ENCODE peak calls at places on chromosomes 2 and 18, in seven cellular contexts. One of them, this sample, is unnamed. For H3K36me3, the result is how much of the 10 kb centered on the place peaks cover.

GRCh38 chr2:126634273-126634861 is 21.6 kb upstream of the GYPC start:
- DNase-seq in upper lobe of right lung: no peak
- DNase-seq in PC-9: no peak
- DNase-seq in BE2C: peak
- DNase-seq in neural progenitor cell: peak
- DNase-seq in aorta: no peak
- DNase-seq in hepatocyte: peak
- DNase-seq in this sample: peak

GRCh38 chr18:22188551-22189267 is 19.3 kb downstream of the GATA6 start:
- DNase-seq in upper lobe of right lung: no peak
- DNase-seq in PC-9: no peak
- DNase-seq in BE2C: no peak
- DNase-seq in neural progenitor cell: no peak
- DNase-seq in aorta: no peak
- DNase-seq in hepatocyte: no peak
- DNase-seq in this sample: no peak

GRCh38 chr2:200828572-200829257 is 17.0 kb downstream of the BZW1 start:
- DNase-seq in upper lobe of right lung: no peak
- DNase-seq in PC-9: no peak
- DNase-seq in BE2C: no peak
- DNase-seq in neural progenitor cell: no peak
- DNase-seq in aorta: no peak
- DNase-seq in hepatocyte: no peak
- DNase-seq in this sample: no peak

GRCh38 chr18:72673242-72673641 is 129.1 kb upstream of the CBLN2 start:
- DNase-seq in upper lobe of right lung: no peak
- DNase-seq in PC-9: no peak
- DNase-seq in BE2C: no peak
- DNase-seq in neural progenitor cell: no peak
- DNase-seq in aorta: no peak
- DNase-seq in hepatocyte: no peak
- DNase-seq in this sample: no peak

GRCh38 chr18:75265255-75265654 is 54.7 kb downstream of the TSHZ1 start:
- DNase-seq in upper lobe of right lung: no peak
- DNase-seq in PC-9: no peak
- DNase-seq in BE2C: no peak
- DNase-seq in neural progenitor cell: no peak
- DNase-seq in aorta: no peak
- DNase-seq in hepatocyte: no peak
- DNase-seq in this sample: no peak

GRCh38 chr18:42760290-42760689 is 355.2 kb downstream of the RIT2 start:
- DNase-seq in upper lobe of right lung: no peak
- DNase-seq in PC-9: no peak
- DNase-seq in BE2C: no peak
- DNase-seq in neural progenitor cell: no peak
- DNase-seq in aorta: no peak
- DNase-seq in hepatocyte: no peak
- DNase-seq in this sample: no peak

GRCh38 chr2:37318401-37318800 is 6.2 kb downstream of the PRKD3 start:
- DNase-seq in upper lobe of right lung: no peak
- DNase-seq in PC-9: no peak
- DNase-seq in BE2C: no peak
- DNase-seq in neural progenitor cell: no peak
- DNase-seq in aorta: no peak
- DNase-seq in hepatocyte: peak
- DNase-seq in this sample: no peak

GRCh38 chr2:105294046-105294445 is 35.5 kb downstream of the TGFBRAP1 start:
- DNase-seq in upper lobe of right lung: no peak
- DNase-seq in PC-9: no peak
- DNase-seq in BE2C: no peak
- DNase-seq in neural progenitor cell: no peak
- DNase-seq in aorta: no peak
- DNase-seq in hepatocyte: no peak
- DNase-seq in this sample: no peak

GRCh38 chr2:180707867-180708205 is 272.6 kb upstream of the UBE2E3 start:
- DNase-seq in upper lobe of right lung: no peak
- DNase-seq in PC-9: peak
- DNase-seq in BE2C: no peak
- DNase-seq in neural progenitor cell: peak
- DNase-seq in aorta: no peak
- DNase-seq in hepatocyte: peak
- DNase-seq in this sample: no peak

GRCh38 chr2:163626208-163626607 is 109.6 kb downstream of the FIGN start:
- DNase-seq in upper lobe of right lung: no peak
- DNase-seq in PC-9: peak
- DNase-seq in BE2C: no peak
- DNase-seq in neural progenitor cell: no peak
- DNase-seq in aorta: no peak
- DNase-seq in hepatocyte: no peak
- DNase-seq in this sample: no peak

GRCh38 chr2:241912021-241912555 is 42.6 kb downstream of the RTP5 start:
- DNase-seq in upper lobe of right lung: peak
- DNase-seq in PC-9: peak
- DNase-seq in BE2C: no peak
- DNase-seq in neural progenitor cell: no peak
- DNase-seq in aorta: no peak
- DNase-seq in hepatocyte: no peak
- DNase-seq in this sample: peak

GRCh38 chr2:112754562-112754961 is 9.8 kb downstream of the CKAP2L start:
- DNase-seq in upper lobe of right lung: no peak
- DNase-seq in PC-9: no peak
- DNase-seq in BE2C: no peak
- DNase-seq in neural progenitor cell: no peak
- DNase-seq in aorta: no peak
- DNase-seq in hepatocyte: no peak
- DNase-seq in this sample: no peak

GRCh38 chr2:112755444-112755843 is 9.0 kb downstream of the CKAP2L start:
- DNase-seq in upper lobe of right lung: no peak
- DNase-seq in PC-9: no peak
- DNase-seq in BE2C: no peak
- DNase-seq in neural progenitor cell: no peak
- DNase-seq in aorta: no peak
- DNase-seq in hepatocyte: no peak
- DNase-seq in this sample: no peak

GRCh38 chr2:112757265-112757664 is 7.1 kb downstream of the CKAP2L start:
- DNase-seq in upper lobe of right lung: no peak
- DNase-seq in PC-9: no peak
- DNase-seq in BE2C: no peak
- DNase-seq in neural progenitor cell: no peak
- DNase-seq in aorta: no peak
- DNase-seq in hepatocyte: no peak
- DNase-seq in this sample: no peak

GRCh38 chr2:112758701-112759100 is 5.7 kb downstream of the CKAP2L start:
- DNase-seq in upper lobe of right lung: no peak
- DNase-seq in PC-9: no peak
- DNase-seq in BE2C: no peak
- DNase-seq in neural progenitor cell: no peak
- DNase-seq in aorta: no peak
- DNase-seq in hepatocyte: no peak
- DNase-seq in this sample: no peak

GRCh38 chr2:112756207-112756606 is 8.2 kb downstream of the CKAP2L start:
- DNase-seq in upper lobe of right lung: no peak
- DNase-seq in PC-9: no peak
- DNase-seq in BE2C: no peak
- DNase-seq in neural progenitor cell: no peak
- DNase-seq in aorta: no peak
- DNase-seq in hepatocyte: no peak
- DNase-seq in this sample: no peak
- H3K36me3 ChIP-seq in upper lobe of right lung: under half
- H3K36me3 ChIP-seq in PC-9: under half
- H3K36me3 ChIP-seq in BE2C: under half
- H3K36me3 ChIP-seq in neural progenitor cell: under half
- H3K36me3 ChIP-seq in aorta: under half
- H3K36me3 ChIP-seq in hepatocyte: under half
- H3K36me3 ChIP-seq in this sample: under half

DNA sequence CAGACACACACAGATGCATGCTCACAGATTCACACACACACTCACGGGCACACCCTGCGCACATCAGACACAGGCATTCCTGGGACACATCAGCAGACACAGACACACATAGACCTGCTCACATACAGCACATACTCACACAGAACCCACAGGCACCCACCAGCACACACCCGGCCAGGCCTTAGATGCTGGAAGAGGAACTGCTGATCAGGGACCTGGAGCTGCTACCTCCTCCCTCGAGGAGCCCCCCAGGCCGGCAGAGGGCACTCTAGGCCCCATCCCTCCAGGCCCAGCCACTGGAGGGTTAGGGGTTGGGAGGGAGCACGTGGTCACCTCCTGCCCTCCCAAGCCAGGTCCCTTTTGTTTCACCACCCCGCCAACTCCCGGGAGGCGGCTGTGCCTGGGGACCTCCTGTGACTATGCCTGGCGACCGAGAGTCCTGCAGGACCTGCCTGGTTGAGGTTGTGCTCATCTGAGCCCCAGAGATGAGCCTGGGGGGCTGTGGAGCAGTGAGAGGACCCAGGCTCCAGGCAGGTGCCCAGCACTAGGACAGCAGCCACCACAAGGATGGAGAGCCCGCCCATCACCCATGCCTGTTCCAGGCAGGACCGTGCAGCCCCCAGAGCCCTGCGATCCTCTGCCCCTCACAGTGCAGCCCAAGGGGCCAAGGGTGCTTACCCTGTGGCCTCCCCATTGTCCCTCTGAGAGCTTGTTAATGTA is 21.0 kb upstream of the PTMA start:
- DNase-seq in upper lobe of right lung: peak
- DNase-seq in PC-9: no peak
- DNase-seq in BE2C: peak
- DNase-seq in neural progenitor cell: peak
- DNase-seq in aorta: peak
- DNase-seq in hepatocyte: peak
- DNase-seq in this sample: peak
- H3K4me3 ChIP-seq in upper lobe of right lung: no peak
- H3K4me3 ChIP-seq in PC-9: no peak
- H3K4me3 ChIP-seq in BE2C: peak
- H3K4me3 ChIP-seq in neural progenitor cell: peak
- H3K4me3 ChIP-seq in aorta: no peak
- H3K4me3 ChIP-seq in hepatocyte: no peak
- H3K4me3 ChIP-seq in this sample: peak

GRCh38 chr2:73265298-73266060 is 18.8 kb downstream of the FBXO41 start:
- DNase-seq in upper lobe of right lung: peak
- DNase-seq in PC-9: no peak
- DNase-seq in BE2C: no peak
- DNase-seq in neural progenitor cell: no peak
- DNase-seq in aorta: no peak
- DNase-seq in hepatocyte: no peak
- DNase-seq in this sample: no peak
- H3K36me3 ChIP-seq in upper lobe of right lung: under half
- H3K36me3 ChIP-seq in PC-9: under half
- H3K36me3 ChIP-seq in BE2C: under half
- H3K36me3 ChIP-seq in neural progenitor cell: under half
- H3K36me3 ChIP-seq in aorta: under half
- H3K36me3 ChIP-seq in hepatocyte: under half
- H3K36me3 ChIP-seq in this sample: under half

GRCh38 chr2:182650704-182651103 is 65.4 kb upstream of the DNAJC10 start:
- DNase-seq in upper lobe of right lung: no peak
- DNase-seq in PC-9: peak
- DNase-seq in BE2C: no peak
- DNase-seq in neural progenitor cell: peak
- DNase-seq in aorta: no peak
- DNase-seq in hepatocyte: peak
- DNase-seq in this sample: no peak
- H3K4me3 ChIP-seq in upper lobe of right lung: no peak
- H3K4me3 ChIP-seq in PC-9: no peak
- H3K4me3 ChIP-seq in BE2C: no peak
- H3K4me3 ChIP-seq in neural progenitor cell: no peak
- H3K4me3 ChIP-seq in aorta: no peak
- H3K4me3 ChIP-seq in hepatocyte: no peak
- H3K4me3 ChIP-seq in this sample: no peak

GRCh38 chr2:26229595-26229994 is 14.8 kb downstream of the HADHA start:
- DNase-seq in upper lobe of right lung: no peak
- DNase-seq in PC-9: no peak
- DNase-seq in BE2C: no peak
- DNase-seq in neural progenitor cell: no peak
- DNase-seq in aorta: no peak
- DNase-seq in hepatocyte: no peak
- DNase-seq in this sample: no peak

GRCh38 chr2:26222976-26223375 is 21.5 kb downstream of the HADHA start:
- DNase-seq in upper lobe of right lung: no peak
- DNase-seq in PC-9: no peak
- DNase-seq in BE2C: no peak
- DNase-seq in neural progenitor cell: no peak
- DNase-seq in aorta: no peak
- DNase-seq in hepatocyte: no peak
- DNase-seq in this sample: no peak

GRCh38 chr2:26224095-26224494 is 20.3 kb downstream of the HADHA start:
- DNase-seq in upper lobe of right lung: no peak
- DNase-seq in PC-9: no peak
- DNase-seq in BE2C: no peak
- DNase-seq in neural progenitor cell: no peak
- DNase-seq in aorta: no peak
- DNase-seq in hepatocyte: no peak
- DNase-seq in this sample: no peak
- H3K36me3 ChIP-seq in upper lobe of right lung: half or more
- H3K36me3 ChIP-seq in PC-9: under half
- H3K36me3 ChIP-seq in BE2C: half or more
- H3K36me3 ChIP-seq in neural progenitor cell: under half
- H3K36me3 ChIP-seq in aorta: under half
- H3K36me3 ChIP-seq in hepatocyte: under half
- H3K36me3 ChIP-seq in this sample: under half

GRCh38 chr2:157440404-157441071 is 3.4 kb downstream of the CYTIP start:
- DNase-seq in upper lobe of right lung: no peak
- DNase-seq in PC-9: no peak
- DNase-seq in BE2C: no peak
- DNase-seq in neural progenitor cell: no peak
- DNase-seq in aorta: no peak
- DNase-seq in hepatocyte: no peak
- DNase-seq in this sample: no peak
- H3K4me3 ChIP-seq in upper lobe of right lung: peak
- H3K4me3 ChIP-seq in PC-9: no peak
- H3K4me3 ChIP-seq in BE2C: no peak
- H3K4me3 ChIP-seq in neural progenitor cell: no peak
- H3K4me3 ChIP-seq in aorta: no peak
- H3K4me3 ChIP-seq in hepatocyte: no peak
- H3K4me3 ChIP-seq in this sample: no peak